ENCODE peak calls at places on chromosomes 12 and 14, in eight cellular contexts. T is HCT116, F is heart left ventricle, Z is A549, H is erythroblast, K is prostate gland, Y is spleen, J is HepG2. X is an unnamed sample.

GRCh38 chr12:132029503-132030300 is 80.0 kb downstream of the EP400 start:
- DNase-seq in Z (no peak), K (no peak), T (no peak), J (no peak), H (no peak), F (no peak), Y (no peak), X (no peak)

GRCh38 chr14:61671086-61671485 is 24.2 kb upstream of the HIF1A start:
- DNase-seq in T (no peak), Z (no peak), Y (no peak), K (no peak), F (no peak), H (no peak), J (no peak), X (no peak)

GRCh38 chr12:96786808-96787207 is 120.2 kb upstream of the NEDD1 start:
- DNase-seq in F (no peak), Z (no peak), K (no peak), T (no peak), J (no peak), H (no peak), Y (no peak), X (no peak)

GRCh38 chr12:26250801-26251200 is 55.4 kb downstream of the SSPN start:
- DNase-seq in J (no peak), F (no peak), Z (no peak), K (no peak), Y (no peak), H (no peak), T (no peak), X (no peak)

GRCh38 chr14:34804933-34805332 is 70.2 kb downstream of the BAZ1A start:
- DNase-seq in Z (no peak), F (no peak), Y (no peak), H (no peak), K (no peak), T (no peak), J (no peak), X (no peak)

GRCh38 chr12:79223761-79224160 is 359.2 kb downstream of the SYT1 start:
- DNase-seq in Z (no peak), Y (no peak), T (no peak), F (no peak), J (no peak), K (no peak), H (no peak), X (no peak)

GRCh38 chr12:119589087-119589486 is 4.5 kb upstream of the TMEM233 start:
- DNase-seq in Y (no peak), H (peak), F (no peak), J (no peak), T (no peak), Z (no peak), K (no peak), X (no peak)

GRCh38 chr14:91891721-91892220 is 24.4 kb upstream of the TC2N start:
- DNase-seq in F (no peak), Z (no peak), T (no peak), K (no peak), Y (no peak), H (no peak), J (no peak), X (no peak)

GRCh38 chr12:53049582-53050318 is at the start of gene TNS2:
- DNase-seq in K (no peak), H (no peak), Z (no peak), J (peak), Y (peak), F (peak), T (no peak), X (peak)
- TF ChIP-seq POLR2A in K (peak), H (no peak), Z (peak), J (no peak), Y (no peak), F (peak), T (no peak), X (peak)

GRCh38 chr12:61254225-61254624 is 1006.0 kb upstream of the USP15 start:
- DNase-seq in F (no peak), Y (no peak), J (no peak), Z (no peak), T (no peak), K (no peak), H (no peak), X (no peak)
- TF ChIP-seq POLR2A in F (no peak), Y (no peak), J (no peak), Z (no peak), T (no peak), K (no peak), H (no peak), X (no peak)

DNA sequence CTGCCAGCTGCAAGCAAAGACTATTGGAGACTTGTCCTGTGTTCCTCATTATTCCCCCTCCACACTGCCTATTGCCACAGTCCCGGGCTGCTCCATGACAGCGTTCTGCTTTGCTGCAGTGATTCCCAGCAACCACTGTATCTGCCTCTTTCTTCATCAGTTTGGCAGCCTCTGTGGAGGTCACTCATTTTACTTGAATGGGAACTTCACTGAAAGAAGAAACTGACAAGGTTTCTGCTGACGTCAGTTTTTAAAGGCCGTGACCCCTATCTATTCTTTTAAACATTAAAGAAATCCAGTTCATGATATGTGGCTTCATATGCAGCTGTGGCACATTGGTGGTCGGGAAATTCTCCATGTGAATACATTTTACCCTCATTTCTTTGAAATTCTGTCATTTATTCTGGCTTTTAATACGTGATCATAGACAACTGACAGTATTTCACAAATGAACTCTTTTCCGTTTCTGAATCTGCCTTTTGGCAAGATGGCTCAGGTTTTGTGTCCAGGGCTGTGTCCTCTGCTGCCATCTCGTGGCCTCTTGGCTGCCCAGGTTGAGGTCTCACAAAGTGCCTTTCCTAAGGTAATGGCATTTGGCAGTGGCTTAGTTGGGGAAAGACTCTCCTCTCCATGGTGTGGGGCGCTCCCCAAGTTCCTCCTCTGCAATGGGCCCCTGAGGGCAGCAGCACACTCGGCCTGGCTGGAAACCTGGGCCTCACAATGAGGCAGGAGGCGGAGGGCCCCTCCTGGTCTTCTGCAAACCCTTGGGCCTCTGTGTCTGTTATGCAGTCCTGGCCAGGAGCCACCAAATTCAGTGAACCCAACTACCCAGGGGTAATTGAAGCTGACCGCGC is 5.9 kb downstream of the TMEM253 start:
- DNase-seq in Z (peak), J (peak), H (peak), Y (peak), T (peak), F (peak), K (peak), X (no peak)
- TF ChIP-seq POLR2A in Z (no peak), J (no peak), H (no peak), Y (peak), T (no peak), F (no peak), K (no peak), X (no peak)

GRCh38 chr14:23183479-23183878 is at the start of gene SLC7A8:
- DNase-seq in J (no peak), T (peak), Z (no peak), K (peak), Y (peak), H (no peak), F (peak), X (no peak)
- TF ChIP-seq POLR2A in J (no peak), T (peak), Z (no peak), K (peak), Y (no peak), H (no peak), F (peak), X (no peak)

GRCh38 chr12:121798807-121799174 is 5.0 kb upstream of the SETD1B start:
- DNase-seq in K (no peak), Z (no peak), J (no peak), T (no peak), F (no peak), H (no peak), Y (no peak), X (no peak)

GRCh38 chr12:121800694-121801600 is 2.9 kb upstream of the SETD1B start:
- DNase-seq in K (peak), T (no peak), F (peak), Z (no peak), J (no peak), Y (peak), H (peak), X (peak)

GRCh38 chr12:121799175-121799841 is 4.5 kb upstream of the SETD1B start:
- DNase-seq in H (peak), J (peak), T (peak), Z (peak), F (peak), Y (peak), K (peak), X (peak)

GRCh38 chr12:121801601-121802484 is 2.0 kb upstream of the SETD1B start:
- DNase-seq in K (no peak), Z (no peak), Y (peak), H (peak), F (no peak), T (no peak), J (no peak), X (no peak)

DNA sequence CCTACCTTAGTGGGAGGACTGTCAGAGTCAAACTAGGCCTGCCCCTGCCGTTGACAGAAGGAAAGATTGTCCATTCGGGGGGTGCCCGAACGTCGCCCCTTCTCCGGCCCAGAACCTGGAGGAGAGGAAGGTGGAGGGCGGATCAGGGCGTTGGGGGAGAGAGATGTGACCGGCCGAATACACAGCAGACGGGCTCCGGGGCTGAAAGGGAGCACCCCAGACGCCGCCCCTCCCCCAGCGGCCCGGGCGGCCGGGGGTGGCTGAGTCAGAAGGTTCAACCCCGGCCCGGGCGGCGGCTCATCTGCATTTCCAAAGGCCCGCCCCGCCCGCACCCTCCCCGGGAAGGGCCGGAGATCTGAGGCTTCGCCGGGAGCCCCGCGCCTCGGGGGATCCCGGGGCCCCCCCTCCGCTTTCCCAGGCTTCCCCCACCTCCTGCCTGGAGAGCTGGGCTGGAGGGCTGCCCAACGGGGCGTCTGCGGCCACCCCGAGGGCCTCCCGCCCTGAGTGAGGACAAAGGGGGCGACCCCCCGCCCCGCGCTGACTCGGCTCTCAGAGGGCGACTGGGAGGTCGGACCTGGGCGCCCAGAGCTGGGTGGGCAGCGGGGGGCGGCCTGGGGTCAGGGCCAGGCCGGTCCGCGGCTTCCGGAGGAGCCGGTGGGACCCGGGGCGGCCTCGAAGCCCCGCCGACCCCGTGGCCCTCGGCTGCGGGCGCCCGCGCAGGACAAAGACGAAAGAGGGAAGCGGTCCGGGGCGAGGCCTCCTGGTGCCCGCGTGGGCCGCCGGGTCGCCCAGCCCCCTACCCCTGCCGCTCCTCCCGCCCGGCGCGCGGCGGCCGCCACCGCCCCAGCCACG is 3.7 kb upstream of the SETD1B start:
- DNase-seq in Y (peak), T (peak), H (peak), F (peak), Z (peak), K (peak), J (peak), X (peak)
- TF ChIP-seq POLR2A in Y (no peak), T (no peak), H (peak), F (peak), Z (no peak), K (peak), J (no peak), X (no peak)

X was measured in H54.